ENCODE peak calls at places on chromosomes 12 and 14, in seven cellular contexts. N is cardiac muscle cell; X is right cardiac atrium; C is AG10803; S is naive thymus-derived CD4-positive, alpha-beta T cell; G is aorta; D is astrocyte of the spinal cord. U is an unnamed sample.
A peak's percentile ranks its signal among the peaks of the same experiment; 100 is the strongest.

GRCh38 chr12:174596-174995 is 39.4 kb downstream of the SLC6A12 start:
- DNase-seq in N (no peak), X (peak; percentile 18), C (no peak), S (no peak), G (no peak), D (no peak), U (no peak)

GRCh38 chr14:105165134-105165704 is 3.4 kb downstream of the JAG2 start:
- DNase-seq in N (no peak), X (no peak), C (no peak), S (no peak), G (no peak), D (no peak), U (peak; percentile 17)

GRCh38 chr12:60693019-60693626 is 1097.3 kb downstream of the SLC16A7 start:
- DNase-seq in N (no peak), X (no peak), C (no peak), S (no peak), G (no peak), D (no peak), U (peak; percentile 14)

GRCh38 chr14:60651936-60652673 is 2.8 kb upstream of the SIX1 start:
- DNase-seq in N (no peak), X (no peak), C (no peak), S (no peak), G (no peak), D (no peak), U (no peak)

GRCh38 chr14:59215353-59215752 is 26.9 kb downstream of the DAAM1 start:
- DNase-seq in N (peak; percentile 67), X (peak; percentile 73), C (peak; percentile 91), S (no peak), G (peak; percentile 87), D (peak; percentile 82), U (peak; percentile 72)

GRCh38 chr12:6735448-6736191 is 11.8 kb downstream of the COPS7A start:
- DNase-seq in N (peak; percentile 72), X (peak; percentile 58), C (peak; percentile 72), S (no peak), G (no peak), D (peak; percentile 69), U (peak; percentile 36)

GRCh38 chr14:31884238-31884637 is 192.9 kb upstream of the ARHGAP5 start:
- DNase-seq in N (no peak), X (no peak), C (no peak), S (no peak), G (no peak), D (no peak), U (no peak)

GRCh38 chr12:46900734-46901463 is 75.1 kb upstream of the SLC38A4 start:
- DNase-seq in N (no peak), X (no peak), C (no peak), S (no peak), G (no peak), D (no peak), U (no peak)

GRCh38 chr12:51028126-51028810 is 2.1 kb upstream of the SLC11A2 start:
- DNase-seq in N (peak; percentile 67), X (no peak), C (peak; percentile 46), S (no peak), G (no peak), D (peak; percentile 43), U (peak; percentile 8)

GRCh38 chr12:71216725-71217579 is 59.2 kb upstream of the TSPAN8 start:
- DNase-seq in N (peak; percentile 40), X (no peak), C (peak; percentile 15), S (no peak), G (no peak), D (peak; percentile 5), U (peak; percentile 12)

GRCh38 chr12:49428652-49429549 is 61.6 kb downstream of the SPATS2 start:
- DNase-seq in N (peak; percentile 76), X (no peak), C (peak; percentile 54), S (no peak), G (no peak), D (peak; percentile 74), U (no peak)

GRCh38 chr14:99035268-99035667 is 236.7 kb downstream of the BCL11B start:
- DNase-seq in N (peak; percentile 51), X (peak; percentile 64), C (peak; percentile 59), S (no peak), G (no peak), D (peak; percentile 33), U (peak; percentile 66)

GRCh38 chr12:96448287-96448686 is 41.1 kb upstream of the CFAP54 start:
- DNase-seq in N (peak; percentile 38), X (no peak), C (no peak), S (no peak), G (no peak), D (peak; percentile 64), U (no peak)

GRCh38 chr12:61536525-61536924 is 723.7 kb upstream of the USP15 start:
- DNase-seq in N (no peak), X (peak; percentile 8), C (no peak), S (no peak), G (no peak), D (no peak), U (peak; percentile 13)

GRCh38 chr14:102785598-102785963 is 8.3 kb downstream of the TRAF3 start:
- DNase-seq in N (no peak), X (no peak), C (no peak), S (no peak), G (no peak), D (no peak), U (no peak)

GRCh38 chr14:69616408-69616773 is 5.0 kb downstream of the SUSD6 start:
- DNase-seq in N (no peak), X (no peak), C (no peak), S (no peak), G (no peak), D (no peak), U (no peak)

GRCh38 chr14:29927596-29928341 is at the start of gene PRKD1:
- DNase-seq in N (peak; percentile 84), X (peak; percentile 76), C (peak; percentile 71), S (no peak), G (peak; percentile 90), D (peak; percentile 75), U (peak; percentile 60)

DNA sequence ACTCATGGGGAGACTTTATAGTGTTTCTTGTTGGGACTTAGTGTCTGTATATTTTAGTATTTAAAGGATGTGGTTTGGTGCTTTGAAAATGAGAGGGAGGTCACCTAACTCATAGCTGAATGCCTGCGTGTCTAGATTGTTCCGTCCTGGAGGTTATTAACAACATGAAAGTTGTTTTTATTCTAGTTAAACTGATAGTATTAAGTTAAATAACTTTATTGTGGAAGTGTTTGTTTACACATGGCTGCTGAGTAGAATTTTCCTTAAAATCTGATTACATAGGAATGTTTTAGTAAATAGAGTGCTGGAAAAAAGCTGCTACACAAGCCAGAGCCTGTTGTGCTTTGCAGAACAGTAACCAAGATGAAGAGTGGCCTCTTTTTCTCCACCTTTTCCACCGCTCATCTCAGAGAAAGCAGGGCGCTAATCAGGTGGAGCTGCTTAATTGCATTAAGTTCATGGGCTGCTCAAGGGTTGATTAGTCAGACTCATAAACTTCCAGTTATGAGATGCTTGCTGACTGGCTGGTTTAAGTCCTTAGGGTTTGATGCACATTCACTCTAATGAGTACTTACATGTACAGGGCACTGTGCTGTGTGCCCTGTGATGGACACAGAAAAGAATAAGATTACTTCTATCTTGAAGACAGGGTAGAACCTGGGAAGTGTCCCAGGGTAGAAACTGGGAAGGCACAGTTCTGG is 62.7 kb downstream of the FBXO34 start:
- DNase-seq in N (no peak), X (no peak), C (no peak), S (no peak), G (no peak), D (peak; percentile 61), U (no peak)
- H3K4me3 ChIP-seq in N (no peak overlapping the region), X (no peak overlapping the region), C (no peak overlapping the region), S (peak overlapping the region; percentile 19), G (no peak overlapping the region), D (no peak overlapping the region), U (no peak overlapping the region)

DNA sequence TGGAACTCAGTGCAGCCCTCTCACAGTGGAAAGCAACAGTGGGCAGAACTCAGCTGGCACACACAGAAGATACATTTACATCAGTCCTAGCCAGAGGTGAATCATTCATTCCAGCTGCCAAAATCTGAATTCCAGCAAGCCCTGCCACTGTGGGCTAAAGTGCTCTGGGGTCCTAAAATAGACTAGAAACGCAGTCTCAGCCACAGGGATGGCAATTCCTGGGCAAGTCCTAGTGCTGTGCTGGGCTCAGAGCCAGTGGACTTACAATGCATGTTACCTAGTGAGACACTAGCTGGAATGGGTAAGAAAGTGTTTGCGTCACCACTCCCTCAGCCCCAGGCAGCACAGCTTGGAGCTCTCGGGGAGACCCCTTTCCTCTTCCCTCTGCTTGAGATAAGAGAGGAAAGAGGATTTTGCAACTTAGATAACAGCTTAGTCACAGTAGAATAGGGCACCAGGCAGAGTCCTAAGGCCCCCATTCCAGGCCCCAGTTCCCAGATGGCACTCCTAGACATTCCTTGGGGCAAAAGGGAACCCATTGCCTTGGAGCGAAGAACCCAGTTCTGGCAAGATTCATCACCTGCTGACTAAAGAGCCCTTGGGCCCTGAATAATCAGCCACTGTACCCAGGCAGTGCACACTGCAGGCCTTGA is 592.9 kb downstream of the FSCB start:
- DNase-seq in N (no peak), X (peak; percentile 46), C (no peak), S (no peak), G (peak; percentile 28), D (no peak), U (peak; percentile 82)
- H3K4me3 ChIP-seq in N (no peak overlapping the region), X (no peak overlapping the region), C (no peak overlapping the region), S (no peak overlapping the region), G (no peak overlapping the region), D (no peak overlapping the region), U (no peak overlapping the region)

GRCh38 chr14:50059773-50060629 is 56.4 kb downstream of the VCPKMT start:
- DNase-seq in N (no peak), X (no peak), C (no peak), S (no peak), G (no peak), D (no peak), U (no peak)
- H3K4me3 ChIP-seq in N (no peak overlapping the region), X (no peak overlapping the region), C (peak overlapping the region; percentile 45), S (no peak overlapping the region), G (no peak overlapping the region), D (no peak overlapping the region), U (no peak overlapping the region)

DNA sequence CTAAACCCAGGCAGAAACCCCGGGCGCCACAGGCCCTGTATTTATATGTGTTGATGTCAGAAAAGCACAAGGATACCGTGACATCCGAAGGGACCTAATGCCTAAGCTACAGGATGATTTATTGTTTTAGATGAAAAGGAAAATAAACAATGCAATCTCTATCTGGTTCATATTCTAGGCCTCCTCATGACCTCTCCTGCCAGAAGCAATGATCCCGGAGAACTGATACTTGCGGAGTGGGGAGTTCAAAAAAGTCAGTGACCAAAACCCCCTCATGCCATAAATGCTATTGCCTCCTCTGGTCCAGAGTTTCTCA is 849 bp upstream of the CSRP2 start:
- DNase-seq in N (no peak), X (peak; percentile 30), C (no peak), S (no peak), G (no peak), D (no peak), U (no peak)
- H3K4me3 ChIP-seq in N (peak overlapping the region; percentile 83), X (peak overlapping the region; percentile 54), C (peak overlapping the region; percentile 89), S (no peak overlapping the region), G (no peak overlapping the region), D (peak overlapping the region; percentile 80), U (peak overlapping the region; percentile 69)

DNA sequence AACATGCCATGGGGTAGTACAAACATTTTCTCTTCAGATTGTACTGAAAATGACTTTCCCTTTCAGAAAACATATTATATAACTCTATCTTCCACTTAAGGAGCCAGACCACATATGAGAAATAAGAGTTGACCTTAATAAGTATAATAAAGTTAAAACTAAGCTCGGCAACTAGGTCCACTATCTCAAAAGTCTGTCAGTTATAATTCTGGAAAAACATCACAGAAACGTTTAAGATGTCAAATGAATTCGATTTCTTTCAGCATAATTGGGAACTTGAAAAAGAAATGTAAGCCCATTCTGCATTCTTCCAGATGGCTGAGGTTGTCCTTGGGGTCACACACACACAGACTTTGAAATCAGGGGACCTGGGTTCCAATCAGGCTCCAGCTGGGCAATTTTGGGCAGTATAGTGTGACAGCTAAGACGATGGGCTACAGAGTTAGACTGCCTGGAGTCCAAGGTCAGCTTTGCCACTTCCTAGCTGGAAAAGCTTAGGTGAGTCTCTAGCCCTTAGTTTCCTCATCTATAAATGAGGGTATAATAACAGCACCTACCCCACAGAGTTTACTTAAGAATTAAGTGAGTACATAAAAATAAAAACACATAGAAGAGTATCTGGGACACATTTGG is 75.6 kb downstream of the PPP2R5E start:
- DNase-seq in N (no peak), X (no peak), C (no peak), S (no peak), G (no peak), D (no peak), U (no peak)
- H3K4me3 ChIP-seq in N (no peak overlapping the region), X (no peak overlapping the region), C (no peak overlapping the region), S (no peak overlapping the region), G (no peak overlapping the region), D (no peak overlapping the region), U (no peak overlapping the region)